ENCODE peak calls at places on chromosomes 11 and 22, in eight cellular contexts. One of them, this sample, is unnamed.

GRCh38 chr11:132895340-132895739 is 637.0 kb downstream of the OPCML start:
- DNase-seq in anterior cingulate cortex: no peak
- DNase-seq in HFF-Myc: no peak
- DNase-seq in NCI-H1105 treated with DMSO at 0.1 percent for 48 hours: no peak
- DNase-seq in GM23338: no peak
- DNase-seq in AG08396: peak
- DNase-seq in astrocyte of the cerebellum: peak
- DNase-seq in stimulated activated naive CD8-positive, alpha-beta T cell treated with anti-CD3 and anti-CD28 coated beads, Interleukin-15, Interleukin-2, amounts not matched to agents 100 U/mL and 50 U/mL, for 24 hours: no peak
- DNase-seq in this sample: no peak

GRCh38 chr11:132644511-132644910 is 887.8 kb downstream of the OPCML start:
- DNase-seq in anterior cingulate cortex: no peak
- DNase-seq in HFF-Myc: no peak
- DNase-seq in NCI-H1105 treated with DMSO at 0.1 percent for 48 hours: peak
- DNase-seq in GM23338: no peak
- DNase-seq in AG08396: no peak
- DNase-seq in astrocyte of the cerebellum: no peak
- DNase-seq in stimulated activated naive CD8-positive, alpha-beta T cell treated with anti-CD3 and anti-CD28 coated beads, Interleukin-15, Interleukin-2, amounts not matched to agents 100 U/mL and 50 U/mL, for 24 hours: no peak
- DNase-seq in this sample: no peak

GRCh38 chr22:44201556-44202129 is 20.9 kb downstream of the PARVG start:
- DNase-seq in anterior cingulate cortex: no peak
- DNase-seq in HFF-Myc: no peak
- DNase-seq in NCI-H1105 treated with DMSO at 0.1 percent for 48 hours: no peak
- DNase-seq in GM23338: no peak
- DNase-seq in AG08396: no peak
- DNase-seq in astrocyte of the cerebellum: no peak
- DNase-seq in stimulated activated naive CD8-positive, alpha-beta T cell treated with anti-CD3 and anti-CD28 coated beads, Interleukin-15, Interleukin-2, amounts not matched to agents 100 U/mL and 50 U/mL, for 24 hours: no peak
- DNase-seq in this sample: no peak

GRCh38 chr11:31803813-31804438 is 7.2 kb downstream of the PAX6 start:
- DNase-seq in anterior cingulate cortex: no peak
- DNase-seq in HFF-Myc: no peak
- DNase-seq in NCI-H1105 treated with DMSO at 0.1 percent for 48 hours: no peak
- DNase-seq in GM23338: peak
- DNase-seq in AG08396: no peak
- DNase-seq in astrocyte of the cerebellum: no peak
- DNase-seq in stimulated activated naive CD8-positive, alpha-beta T cell treated with anti-CD3 and anti-CD28 coated beads, Interleukin-15, Interleukin-2, amounts not matched to agents 100 U/mL and 50 U/mL, for 24 hours: no peak
- DNase-seq in this sample: no peak

GRCh38 chr22:50114221-50114981 is 24.6 kb downstream of the MOV10L1 start:
- DNase-seq in anterior cingulate cortex: no peak
- DNase-seq in HFF-Myc: peak
- DNase-seq in NCI-H1105 treated with DMSO at 0.1 percent for 48 hours: peak
- DNase-seq in GM23338: no peak
- DNase-seq in AG08396: peak
- DNase-seq in astrocyte of the cerebellum: peak
- DNase-seq in stimulated activated naive CD8-positive, alpha-beta T cell treated with anti-CD3 and anti-CD28 coated beads, Interleukin-15, Interleukin-2, amounts not matched to agents 100 U/mL and 50 U/mL, for 24 hours: no peak
- DNase-seq in this sample: no peak

GRCh38 chr22:27573280-27573711 is 228.3 kb downstream of the MN1 start:
- DNase-seq in anterior cingulate cortex: no peak
- DNase-seq in HFF-Myc: no peak
- DNase-seq in NCI-H1105 treated with DMSO at 0.1 percent for 48 hours: no peak
- DNase-seq in GM23338: peak
- DNase-seq in AG08396: no peak
- DNase-seq in astrocyte of the cerebellum: no peak
- DNase-seq in stimulated activated naive CD8-positive, alpha-beta T cell treated with anti-CD3 and anti-CD28 coated beads, Interleukin-15, Interleukin-2, amounts not matched to agents 100 U/mL and 50 U/mL, for 24 hours: no peak
- DNase-seq in this sample: no peak

GRCh38 chr11:125933030-125933813 is 12.6 kb upstream of the VSIG10L2 start:
- DNase-seq in anterior cingulate cortex: no peak
- DNase-seq in HFF-Myc: no peak
- DNase-seq in NCI-H1105 treated with DMSO at 0.1 percent for 48 hours: no peak
- DNase-seq in GM23338: peak
- DNase-seq in AG08396: no peak
- DNase-seq in astrocyte of the cerebellum: no peak
- DNase-seq in stimulated activated naive CD8-positive, alpha-beta T cell treated with anti-CD3 and anti-CD28 coated beads, Interleukin-15, Interleukin-2, amounts not matched to agents 100 U/mL and 50 U/mL, for 24 hours: peak
- DNase-seq in this sample: no peak

GRCh38 chr11:129278586-129279319 is 86.6 kb upstream of the ARHGAP32 start:
- DNase-seq in anterior cingulate cortex: no peak
- DNase-seq in HFF-Myc: no peak
- DNase-seq in NCI-H1105 treated with DMSO at 0.1 percent for 48 hours: peak
- DNase-seq in GM23338: peak
- DNase-seq in AG08396: peak
- DNase-seq in astrocyte of the cerebellum: no peak
- DNase-seq in stimulated activated naive CD8-positive, alpha-beta T cell treated with anti-CD3 and anti-CD28 coated beads, Interleukin-15, Interleukin-2, amounts not matched to agents 100 U/mL and 50 U/mL, for 24 hours: peak
- DNase-seq in this sample: no peak

GRCh38 chr22:43706151-43706550 is 106.0 kb downstream of the EFCAB6 start:
- DNase-seq in anterior cingulate cortex: no peak
- DNase-seq in HFF-Myc: no peak
- DNase-seq in NCI-H1105 treated with DMSO at 0.1 percent for 48 hours: no peak
- DNase-seq in GM23338: peak
- DNase-seq in AG08396: no peak
- DNase-seq in astrocyte of the cerebellum: no peak
- DNase-seq in stimulated activated naive CD8-positive, alpha-beta T cell treated with anti-CD3 and anti-CD28 coated beads, Interleukin-15, Interleukin-2, amounts not matched to agents 100 U/mL and 50 U/mL, for 24 hours: no peak
- DNase-seq in this sample: no peak

GRCh38 chr22:45966892-45967365 is 10.0 kb downstream of the WNT7B start:
- DNase-seq in anterior cingulate cortex: no peak
- DNase-seq in HFF-Myc: no peak
- DNase-seq in NCI-H1105 treated with DMSO at 0.1 percent for 48 hours: no peak
- DNase-seq in GM23338: peak
- DNase-seq in AG08396: no peak
- DNase-seq in astrocyte of the cerebellum: no peak
- DNase-seq in stimulated activated naive CD8-positive, alpha-beta T cell treated with anti-CD3 and anti-CD28 coated beads, Interleukin-15, Interleukin-2, amounts not matched to agents 100 U/mL and 50 U/mL, for 24 hours: no peak
- DNase-seq in this sample: no peak

This sample was measured in effector CD4-positive, alpha-beta T cell.